ENCODE peak calls at places on chromosome 2, in six cellular contexts. U, W, H, I, T and P are unnamed samples.

GRCh38 chr2:64145760-64146159 is 1.5 kb upstream of the PELI1 start:
- DNase-seq in W (no peak), T (no peak), H (no peak), I (no peak), U (no peak), P (no peak)

GRCh38 chr2:105545731-105546622 is 147.1 kb upstream of the FHL2 start:
- DNase-seq in T (peak; percentile 86), I (peak; percentile 72), W (peak; percentile 66), U (peak; percentile 44), H (peak; percentile 66), P (peak; percentile 42)

GRCh38 chr2:67888351-67889005 is 174.3 kb downstream of the C1D start:
- DNase-seq in T (no peak), H (no peak), U (no peak), W (no peak), I (no peak), P (no peak)

GRCh38 chr2:237487496-237487895 is 445 bp downstream of the MLPH start:
- DNase-seq in I (no peak), U (no peak), W (no peak), T (no peak), H (peak; percentile 54), P (no peak)

GRCh38 chr2:54673501-54673998 is 49.9 kb upstream of the EML6 start:
- DNase-seq in I (peak; percentile 93), U (peak; percentile 77), W (peak; percentile 61), T (peak; percentile 45), H (peak; percentile 62), P (peak; percentile 21)

GRCh38 chr2:43269706-43270105 is 43.3 kb upstream of the ZFP36L2 start:
- DNase-seq in W (no peak), I (peak; percentile 57), H (no peak), U (peak; percentile 73), T (no peak), P (no peak)

GRCh38 chr2:230849633-230850357 is 14.9 kb upstream of the ITM2C start:
- DNase-seq in I (no peak), T (peak; percentile 99), H (no peak), W (peak; percentile 74), U (no peak), P (peak; percentile 64)

GRCh38 chr2:153043385-153043784 is 325.0 kb downstream of the ARL6IP6 start:
- DNase-seq in H (no peak), U (no peak), I (no peak), T (no peak), W (no peak), P (no peak)

GRCh38 chr2:237120956-237121720 is 35.4 kb downstream of the COPS8 start:
- DNase-seq in W (no peak), H (no peak), I (no peak), T (no peak), U (no peak), P (no peak)

GRCh38 chr2:177124371-177124770 is 88.2 kb upstream of the HNRNPA3 start:
- DNase-seq in I (no peak), U (no peak), T (no peak), W (no peak), H (no peak), P (no peak)

GRCh38 chr2:11502740-11503292 is 31.0 kb upstream of the GREB1 start:
- DNase-seq in H (no peak), T (no peak), I (no peak), U (no peak), W (no peak), P (no peak)

GRCh38 chr2:79180092-79180491 is 20.5 kb upstream of the REG3A start:
- DNase-seq in I (no peak), W (no peak), T (no peak), U (no peak), H (no peak), P (no peak)

GRCh38 chr2:71530246-71530986 is 77.1 kb downstream of the DYSF start:
- DNase-seq in H (peak; percentile 49), U (no peak), T (peak; percentile 75), I (no peak), W (no peak), P (no peak)

GRCh38 chr2:218805627-218806026 is 23.7 kb downstream of the CYP27A1 start:
- DNase-seq in I (no peak), H (no peak), W (no peak), T (no peak), U (peak; percentile 35), P (no peak)

GRCh38 chr2:237752761-237753165 is 45.8 kb upstream of the RBM44 start:
- DNase-seq in U (no peak), T (no peak), W (no peak), H (no peak), I (no peak), P (no peak)

GRCh38 chr2:48249093-48249492 is 280.9 kb upstream of the STON1 start:
- DNase-seq in H (no peak), T (no peak), I (no peak), W (no peak), U (no peak), P (no peak)

GRCh38 chr2:152402780-152403388 is 67.9 kb downstream of the FMNL2 start:
- DNase-seq in W (no peak), U (no peak), H (no peak), I (peak; percentile 51), T (no peak), P (no peak)

GRCh38 chr2:38263293-38263692 is 113.8 kb downstream of the ATL2 start:
- DNase-seq in I (no peak), T (no peak), U (no peak), H (no peak), W (no peak), P (no peak)

GRCh38 chr2:143264851-143265250 is 135.6 kb downstream of the ARHGAP15 start:
- DNase-seq in U (peak; percentile 48), I (no peak), T (no peak), H (no peak), W (no peak), P (no peak)

GRCh38 chr2:216448829-216449228 is 36.5 kb downstream of the SMARCAL1 start:
- DNase-seq in T (no peak), U (no peak), W (no peak), I (no peak), H (no peak), P (no peak)

DNA sequence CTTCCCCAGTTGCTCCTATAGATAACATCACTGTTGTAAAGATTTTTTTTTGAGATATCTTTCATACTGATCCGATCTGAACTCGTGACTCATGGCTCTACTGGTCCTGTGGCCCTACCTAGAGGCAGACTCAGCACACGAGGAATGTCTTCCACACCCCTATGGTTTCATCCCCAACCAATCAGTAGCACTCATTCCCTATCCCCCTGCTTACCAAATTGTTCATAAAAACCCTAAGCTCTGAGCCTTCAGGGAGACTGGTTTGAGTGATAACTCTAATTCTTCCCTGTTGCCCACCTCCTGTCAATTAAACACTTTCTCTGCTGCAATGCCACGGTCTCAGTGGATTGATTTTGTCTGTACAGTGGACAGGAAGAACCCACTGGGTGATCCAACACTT is 4.2 kb upstream of the SAP130 start:
- DNase-seq in T (no peak), I (no peak), W (no peak), H (no peak), U (no peak), P (no peak)
- H3K9me3 ChIP-seq in T (peaks cover 9% of the 10 kb centered on the region), I (no peaks in the 10 kb centered on the region), W (peaks cover 1% of the 10 kb centered on the region), H (peaks cover 9% of the 10 kb centered on the region), U (no peaks in the 10 kb centered on the region), P (peaks cover 11% of the 10 kb centered on the region)

GRCh38 chr2:35526741-35527140 is 828.8 kb upstream of the CRIM1 start:
- DNase-seq in I (no peak), T (no peak), U (no peak), H (no peak), W (no peak), P (no peak)

GRCh38 chr2:35530615-35531135 is 824.9 kb upstream of the CRIM1 start:
- DNase-seq in U (no peak), T (no peak), W (no peak), H (no peak), I (no peak), P (no peak)
- H3K9me3 ChIP-seq in U (no peaks in the 10 kb centered on the region), T (peaks cover 14% of the 10 kb centered on the region), W (no peaks in the 10 kb centered on the region), H (no peaks in the 10 kb centered on the region), I (no peaks in the 10 kb centered on the region), P (no peaks in the 10 kb centered on the region)

DNA sequence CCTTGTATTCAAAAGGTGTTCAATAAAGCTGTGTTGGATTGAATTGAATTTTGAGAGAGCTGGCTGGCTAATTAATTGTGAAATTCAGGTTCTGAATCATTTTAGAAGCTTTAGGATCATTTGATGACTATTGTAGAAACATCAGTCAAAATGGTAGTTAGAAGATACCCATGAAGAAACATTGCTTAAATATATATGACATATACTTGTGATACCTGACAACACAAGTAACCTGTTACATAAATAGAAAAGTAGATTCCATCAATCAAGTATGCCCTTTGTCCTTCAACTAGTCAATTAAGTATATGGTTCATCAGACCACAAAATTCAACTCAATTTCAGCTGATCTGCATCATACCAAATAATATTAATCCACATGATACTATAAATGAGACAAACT is 185.6 kb downstream of the PID1 start:
- DNase-seq in T (no peak), H (no peak), I (no peak), W (no peak), U (no peak), P (no peak)
- H3K9me3 ChIP-seq in T (no peaks in the 10 kb centered on the region), H (peaks cover 12% of the 10 kb centered on the region), I (no peaks in the 10 kb centered on the region), W (no peaks in the 10 kb centered on the region), U (no peaks in the 10 kb centered on the region), P (no peaks in the 10 kb centered on the region)

DNA sequence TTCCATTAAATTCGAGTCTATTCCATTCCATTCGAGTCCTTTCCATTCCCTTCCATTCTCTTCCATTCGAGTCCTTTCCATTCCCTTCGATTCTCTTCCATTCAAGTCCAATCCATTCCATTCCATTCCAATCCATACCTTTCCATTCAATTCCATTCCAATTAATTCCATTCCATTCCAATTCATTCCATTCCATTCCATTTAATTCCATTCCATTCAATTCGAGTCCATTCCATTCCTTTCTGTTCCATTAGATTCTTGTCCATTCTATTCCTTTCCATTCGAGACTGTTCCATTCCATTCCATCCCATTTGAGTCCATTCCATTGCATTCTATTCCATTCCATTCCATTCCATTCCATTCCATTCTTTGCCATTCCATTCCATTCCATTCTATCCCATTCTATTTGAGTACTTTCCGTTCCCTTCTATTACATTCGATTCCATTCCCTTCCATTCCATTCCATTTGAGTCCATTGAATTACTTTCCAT is 1130.0 kb downstream of the RPIA start:
- DNase-seq in W (no peak), T (no peak), U (no peak), H (no peak), I (no peak), P (no peak)
- H3K9me3 ChIP-seq in W (no peaks in the 10 kb centered on the region), T (peaks cover 40% of the 10 kb centered on the region), U (no peaks in the 10 kb centered on the region), H (no peaks in the 10 kb centered on the region), I (no peaks in the 10 kb centered on the region), P (peaks cover 31% of the 10 kb centered on the region)

DNA sequence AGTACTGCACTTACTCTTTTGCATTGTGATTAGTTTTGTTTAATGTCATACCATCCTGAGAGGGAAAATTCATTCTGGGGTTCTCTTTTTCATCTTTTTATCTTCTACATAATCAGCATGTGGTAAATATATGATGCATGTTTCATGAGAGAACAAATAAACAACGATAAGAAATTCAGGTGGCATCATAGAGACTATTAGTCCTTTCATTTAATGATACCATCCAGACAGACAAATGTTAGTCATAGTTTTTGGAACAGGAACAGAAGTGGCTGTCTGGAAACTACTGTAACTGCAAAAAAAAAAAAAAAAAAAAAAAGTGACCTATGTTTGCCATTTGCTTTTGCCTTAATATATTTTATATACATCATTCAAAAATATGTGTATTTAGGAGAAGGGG is 761.0 kb downstream of the EPHA4 start:
- DNase-seq in H (no peak), T (no peak), U (no peak), I (no peak), W (no peak), P (no peak)
- H3K9me3 ChIP-seq in H (no peaks in the 10 kb centered on the region), T (no peaks in the 10 kb centered on the region), U (no peaks in the 10 kb centered on the region), I (no peaks in the 10 kb centered on the region), W (no peaks in the 10 kb centered on the region), P (no peaks in the 10 kb centered on the region)